ENCODE peak calls at places on chromosomes 2 and 18, in four cellular contexts. D is HepG2, R is SK-N-SH, N is GM12878. C is an unnamed sample.

GRCh38 chr18:61943175-61943964 is 50.6 kb upstream of the RNF152 start:
- DNase-seq in D (no peak), R (no peak), N (no peak), C (no peak)

GRCh38 chr2:42102606-42103450 is 55.0 kb downstream of the PKDCC start:
- DNase-seq in D (no peak), R (peak), N (no peak), C (no peak)

GRCh38 chr2:152861349-152861942 is 143.0 kb downstream of the ARL6IP6 start:
- DNase-seq in D (peak), R (peak), N (no peak), C (peak)

GRCh38 chr18:11980555-11981382 is 538 bp upstream of the IMPA2 start:
- DNase-seq in D (peak), R (peak), N (peak), C (peak)

GRCh38 chr2:129891341-129892320 is 87.8 kb upstream of the RAB6C start:
- DNase-seq in D (no peak), R (no peak), N (no peak), C (no peak)

GRCh38 chr2:38255211-38255610 is 121.9 kb downstream of the ATL2 start:
- DNase-seq in D (no peak), R (no peak), N (no peak), C (no peak)

GRCh38 chr2:239360421-239361310 is 40.2 kb downstream of the HDAC4 start:
- DNase-seq in D (no peak), R (no peak), N (no peak), C (peak)

GRCh38 chr2:137870682-137871081 is 93.6 kb upstream of the HNMT start:
- DNase-seq in D (no peak), R (no peak), N (no peak), C (no peak)

GRCh38 chr2:166091439-166091838 is 36.4 kb downstream of the SCN1A start:
- DNase-seq in D (no peak), R (no peak), N (no peak), C (no peak)

GRCh38 chr2:1736997-1737480 is 7.3 kb downstream of the PXDN start:
- DNase-seq in D (no peak), R (peak), N (no peak), C (no peak)

GRCh38 chr18:44771572-44771956 is 90.9 kb downstream of the SETBP1 start:
- DNase-seq in D (no peak), R (no peak), N (no peak), C (no peak)

GRCh38 chr2:113754989-113755689 is 1.3 kb downstream of the SLC35F5 start:
- DNase-seq in D (peak), R (no peak), N (no peak), C (no peak)

GRCh38 chr2:101710690-101711318 is 13.3 kb downstream of the MAP4K4 start:
- DNase-seq in D (no peak), R (no peak), N (no peak), C (no peak)

GRCh38 chr2:25109822-25110221 is 58.6 kb downstream of the POMC start:
- DNase-seq in D (no peak), R (no peak), N (no peak), C (no peak)

GRCh38 chr2:38720613-38721241 is 30.4 kb downstream of the SRSF7 start:
- DNase-seq in D (no peak), R (no peak), N (peak), C (no peak)

GRCh38 chr2:146870691-146871090 is 974.1 kb upstream of the ACVR2A start:
- DNase-seq in D (no peak), R (no peak), N (no peak), C (no peak)

GRCh38 chr18:3186678-3187658 is 32.8 kb downstream of the MYOM1 start:
- DNase-seq in D (peak), R (peak), N (no peak), C (peak)

GRCh38 chr2:187547353-187547979 is 6.8 kb downstream of the TFPI start:
- DNase-seq in D (no peak), R (no peak), N (no peak), C (peak)

GRCh38 chr18:76741346-76741745 is 81.0 kb upstream of the ZNF236 start:
- DNase-seq in D (no peak), R (no peak), N (no peak), C (no peak)
- TF ChIP-seq NFIC in D (no peak), R (no peak), N (no peak), C (no peak)

GRCh38 chr2:209308415-209308814 is 115.4 kb upstream of the MAP2 start:
- DNase-seq in D (no peak), R (no peak), N (no peak), C (no peak)

GRCh38 chr2:209305026-209305425 is 118.8 kb upstream of the MAP2 start:
- DNase-seq in D (no peak), R (no peak), N (no peak), C (no peak)

GRCh38 chr2:209307161-209308001 is 116.5 kb upstream of the MAP2 start:
- DNase-seq in D (no peak), R (no peak), N (no peak), C (no peak)

DNA sequence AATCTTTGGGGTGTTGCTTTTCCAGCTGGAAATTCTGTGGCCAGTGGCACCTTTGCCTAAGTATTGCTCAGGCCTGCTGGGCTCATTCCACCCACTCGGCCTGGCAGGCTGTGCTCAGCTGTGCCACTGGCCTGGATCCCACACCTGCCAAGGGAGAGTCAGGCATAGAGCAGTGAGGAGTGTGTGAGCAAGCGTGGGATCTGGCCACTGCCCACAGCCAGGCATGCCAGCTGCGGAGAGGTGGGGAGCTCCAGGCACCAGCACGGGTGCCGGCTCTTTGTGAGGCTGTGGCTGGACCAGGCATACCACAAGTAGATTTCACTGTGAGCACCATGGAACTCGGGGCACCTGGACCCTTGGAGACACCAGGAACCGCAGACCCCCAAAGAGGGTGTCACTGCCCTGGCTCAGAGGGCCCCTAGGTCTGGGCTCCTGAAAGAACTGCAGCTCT is 118.1 kb upstream of the MAP2 start:
- DNase-seq in D (no peak), R (no peak), N (no peak), C (no peak)
- TF ChIP-seq NFIC in D (no peak), R (no peak), N (no peak), C (no peak)

GRCh38 chr18:23115683-23116096 is 19.6 kb upstream of the CABLES1 start:
- DNase-seq in D (peak), R (no peak), N (no peak), C (no peak)
- TF ChIP-seq NFIC in D (no peak), R (no peak), N (no peak), C (no peak)

DNA sequence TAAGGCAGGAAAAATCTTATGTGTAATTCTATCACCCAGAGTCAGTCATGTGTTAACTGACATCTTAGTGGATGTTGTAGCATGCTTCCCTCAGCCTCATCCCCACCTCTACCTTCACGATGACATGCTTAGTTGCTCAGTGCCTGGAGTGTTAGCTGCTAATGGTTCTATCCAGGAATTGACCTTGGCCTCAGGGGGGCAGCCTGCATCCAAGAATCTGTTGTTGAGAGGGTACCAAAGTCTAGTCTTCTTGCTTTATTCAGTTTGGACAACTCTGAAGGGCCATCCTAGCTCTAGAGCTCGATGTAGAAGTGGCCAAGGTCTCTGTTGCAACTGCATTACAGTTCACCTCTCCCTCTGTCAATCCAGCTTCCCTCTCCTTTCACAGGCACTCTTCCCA is 61.2 kb downstream of the ACYP2 start:
- DNase-seq in D (peak), R (peak), N (no peak), C (peak)
- TF ChIP-seq NFIC in D (no peak), R (no peak), N (no peak), C (no peak)

GRCh38 chr2:20350753-20351554 is at the start of gene PUM2:
- DNase-seq in D (peak), R (peak), N (peak), C (peak)

GRCh38 chr2:20350105-20350712 is 435 bp downstream of the PUM2 start:
- DNase-seq in D (peak), R (peak), N (no peak), C (peak)

GRCh38 chr2:20346565-20347127 is 4.0 kb downstream of the PUM2 start:
- DNase-seq in D (no peak), R (no peak), N (no peak), C (no peak)

GRCh38 chr2:20349457-20350034 is 1.1 kb downstream of the PUM2 start:
- DNase-seq in D (no peak), R (no peak), N (no peak), C (peak)

DNA sequence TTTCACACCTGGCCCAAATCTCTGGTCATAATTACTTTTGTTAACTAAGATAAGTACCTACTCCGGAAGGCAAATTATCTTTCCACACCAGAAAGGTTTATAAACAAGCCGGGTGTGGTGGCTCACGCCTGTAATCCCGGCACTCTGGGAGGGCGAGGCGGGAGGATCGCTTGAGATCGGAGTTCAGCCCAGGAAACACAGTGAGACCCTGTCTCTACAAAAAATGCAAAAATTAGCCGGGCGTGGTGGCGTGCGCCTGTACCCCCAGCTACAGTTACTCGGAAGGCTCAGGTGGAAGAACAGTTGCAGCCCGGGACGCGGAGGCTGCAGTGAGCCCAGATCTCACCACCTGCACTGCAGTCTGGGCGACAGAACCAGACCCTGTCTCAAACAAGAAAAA is 2.1 kb downstream of the PUM2 start:
- DNase-seq in D (no peak), R (no peak), N (no peak), C (no peak)
- TF ChIP-seq NFIC in D (no peak), R (no peak), N (no peak), C (peak)

GRCh38 chr2:26534865-26535662 is 57.1 kb upstream of the OTOF start:
- DNase-seq in D (no peak), R (no peak), N (no peak), C (no peak)
- TF ChIP-seq NFIC in D (no peak), R (no peak), N (no peak), C (no peak)

GRCh38 chr18:36572135-36572856 is 256.5 kb downstream of the TPGS2 start:
- DNase-seq in D (peak), R (peak), N (peak), C (peak)
- TF ChIP-seq NFIC in D (no peak), R (no peak), N (no peak), C (no peak)

DNA sequence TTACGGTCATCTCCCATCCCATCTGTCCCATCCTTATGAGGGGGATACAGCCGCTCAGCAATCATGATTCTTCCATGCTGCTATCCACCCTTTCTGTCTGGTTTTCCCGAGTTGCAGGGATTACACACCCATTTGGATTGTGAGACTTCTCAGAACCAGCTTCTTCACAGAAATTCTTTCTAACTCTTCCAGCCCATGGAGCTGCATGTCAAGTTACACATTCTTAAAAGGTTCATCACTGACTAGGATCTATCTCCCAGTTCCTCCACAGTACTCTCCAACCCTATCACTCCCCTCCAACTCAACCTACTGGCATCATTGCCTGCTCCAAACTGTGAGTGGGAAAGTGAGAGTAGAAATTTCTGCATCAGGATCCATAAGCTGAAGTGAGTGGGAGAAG is 558.2 kb upstream of the TNP1 start:
- DNase-seq in D (no peak), R (no peak), N (no peak), C (no peak)
- TF ChIP-seq NFIC in D (no peak), R (no peak), N (no peak), C (no peak)

GRCh38 chr2:163664610-163665009 is 71.2 kb downstream of the FIGN start:
- DNase-seq in D (peak), R (no peak), N (no peak), C (no peak)

GRCh38 chr2:163665051-163665450 is 70.8 kb downstream of the FIGN start:
- DNase-seq in D (no peak), R (no peak), N (no peak), C (no peak)

GRCh38 chr2:163665817-163666216 is 70.0 kb downstream of the FIGN start:
- DNase-seq in D (peak), R (no peak), N (no peak), C (no peak)

GRCh38 chr2:163670929-163671328 is 64.9 kb downstream of the FIGN start:
- DNase-seq in D (no peak), R (no peak), N (no peak), C (no peak)

DNA sequence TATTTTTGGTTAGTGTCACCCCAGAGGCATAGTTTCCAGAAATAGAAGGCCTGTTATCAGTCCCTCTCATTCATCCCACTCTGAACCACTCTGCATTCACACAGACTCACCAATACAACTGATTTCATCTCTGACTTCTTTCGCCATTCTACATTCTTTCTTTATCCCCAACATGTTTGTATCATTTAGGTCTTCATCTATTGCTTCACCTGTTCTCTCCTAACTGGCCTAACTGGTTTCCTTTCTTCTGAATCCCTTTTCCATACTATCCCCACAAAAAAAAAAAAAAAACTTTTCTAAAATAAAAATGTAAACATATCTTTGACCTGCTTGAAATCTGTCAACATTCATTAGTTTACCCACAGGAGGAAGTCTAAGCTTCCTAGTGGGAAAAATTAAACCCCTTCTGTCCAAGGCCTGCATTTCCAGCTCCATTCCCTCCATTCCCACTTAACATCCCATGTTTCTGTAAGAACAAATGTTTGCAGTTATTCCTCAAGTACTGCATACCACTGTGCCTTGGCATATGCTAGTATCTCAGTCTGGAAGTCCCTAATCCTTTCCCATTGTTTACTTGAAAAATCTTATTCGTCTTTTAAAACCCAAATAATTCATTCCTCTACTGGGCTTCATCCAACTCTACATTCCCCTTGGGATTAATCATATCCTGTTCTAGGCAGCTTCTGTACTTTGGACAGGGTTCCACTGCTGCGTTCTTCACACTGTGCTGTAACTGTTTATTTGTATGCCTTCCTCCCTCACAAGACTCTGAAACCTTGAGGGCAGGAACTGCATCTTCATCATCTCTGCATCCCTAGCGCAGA is 68.5 kb downstream of the FIGN start:
- DNase-seq in D (peak), R (no peak), N (no peak), C (no peak)
- TF ChIP-seq NFIC in D (peak), R (peak), N (no peak), C (no peak)

DNA sequence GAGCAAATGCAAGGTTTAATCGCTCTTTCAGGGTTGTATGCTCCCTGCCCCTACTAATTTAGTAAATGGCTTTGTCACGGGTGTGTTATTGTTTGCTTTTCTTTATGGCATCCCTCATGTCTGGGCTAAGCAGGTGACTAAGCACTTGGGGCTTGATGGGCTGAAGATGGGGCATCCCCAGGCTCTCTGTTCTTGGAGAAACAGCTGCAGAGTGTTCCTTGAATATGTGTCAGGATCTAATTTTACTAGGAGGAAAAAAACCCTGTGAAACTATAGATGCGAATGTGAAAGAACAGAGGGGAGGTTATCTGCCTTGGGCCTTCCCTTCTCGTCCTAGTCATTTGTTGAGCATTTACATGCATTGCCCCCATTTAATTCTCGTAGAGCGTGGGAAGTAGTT is 94.7 kb upstream of the TAF1B start:
- DNase-seq in D (no peak), R (no peak), N (no peak), C (no peak)
- TF ChIP-seq NFIC in D (no peak), R (no peak), N (peak), C (no peak)

C was measured in K562.